ENCODE peak calls at places on chromosomes 2 and 18, in six cellular contexts. F, D, M, Z, V and S are unnamed samples.

GRCh38 chr2:64260817-64261216 is 116.6 kb upstream of the PELI1 start:
- DNase-seq in F (no peak), Z (no peak), V (peak), D (peak), M (peak), S (no peak)

GRCh38 chr18:45291616-45292612 is 323.4 kb upstream of the SLC14A2 start:
- DNase-seq in Z (peak), D (no peak), F (no peak), V (no peak), M (no peak), S (no peak)

GRCh38 chr2:3637311-3637675 is 20.7 kb upstream of the ALLC start:
- DNase-seq in M (no peak), Z (no peak), F (no peak), V (peak), D (peak), S (no peak)

GRCh38 chr18:1002653-1003178 is 98.0 kb downstream of the ADCYAP1 start:
- DNase-seq in F (no peak), D (no peak), M (no peak), Z (peak), V (no peak), S (no peak)

GRCh38 chr2:38712413-38712812 is 38.7 kb downstream of the SRSF7 start:
- DNase-seq in V (no peak), Z (no peak), M (no peak), F (no peak), D (no peak), S (no peak)

GRCh38 chr2:196174424-196174823 is 3.0 kb upstream of the STK17B start:
- DNase-seq in Z (no peak), F (no peak), D (no peak), M (no peak), V (no peak), S (no peak)

GRCh38 chr2:226579519-226579918 is 220.1 kb downstream of the IRS1 start:
- DNase-seq in M (no peak), D (no peak), Z (no peak), F (no peak), V (no peak), S (no peak)

GRCh38 chr2:96117701-96118588 is 1.6 kb upstream of the ADRA2B start:
- DNase-seq in V (no peak), M (no peak), D (no peak), Z (no peak), F (no peak), S (peak)